ENCODE peak calls at places on chromosomes 5 and 9, in nine cellular contexts. H is HCT116, F is GM12891, X is tibial nerve, E is IMR-90, P is uterus, A is H54, O is vagina, N is esophagus squamous epithelium. M is an unnamed sample.

GRCh38 chr5:111582962-111583669 is 70.8 kb upstream of the STARD4 start:
- DNase-seq in F (no peak), N (no peak), E (peak), P (no peak), O (no peak), A (no peak), H (no peak), X (no peak), M (no peak)

GRCh38 chr5:123700624-123701023 is 188.6 kb downstream of the CSNK1G3 start:
- DNase-seq in X (no peak), F (no peak), N (no peak), P (peak), H (peak), A (peak), O (no peak), E (peak), M (no peak)

GRCh38 chr9:87803623-87804345 is 77.9 kb downstream of the CTSL start:
- DNase-seq in E (no peak), X (no peak), A (no peak), F (no peak), O (no peak), H (no peak), P (no peak), N (no peak), M (no peak)

GRCh38 chr5:126755593-126755992 is 21.3 kb upstream of the LMNB1 start:
- DNase-seq in F (no peak), A (no peak), P (no peak), X (no peak), N (no peak), O (no peak), H (no peak), E (no peak), M (no peak)

GRCh38 chr5:176388003-176388340 is 426 bp downstream of the NOP16 start:
- DNase-seq in H (no peak), O (no peak), P (no peak), E (peak), X (no peak), F (no peak), A (peak), N (no peak), M (no peak)

GRCh38 chr5:40066616-40067015 is 613.1 kb upstream of the PTGER4 start:
- DNase-seq in O (no peak), A (no peak), P (no peak), N (no peak), E (no peak), H (no peak), F (no peak), X (no peak), M (no peak)

GRCh38 chr9:27491164-27491563 is 32.9 kb upstream of the IFNK start:
- DNase-seq in F (no peak), H (no peak), E (no peak), X (no peak), N (no peak), P (no peak), O (no peak), A (no peak), M (no peak)

GRCh38 chr9:88049677-88050307 is 75.5 kb upstream of the CDK20 start:
- DNase-seq in X (no peak), H (no peak), O (no peak), P (no peak), A (no peak), F (no peak), N (no peak), E (no peak), M (no peak)

GRCh38 chr5:90134381-90134780 is 275.2 kb downstream of the CETN3 start:
- DNase-seq in H (no peak), O (no peak), P (no peak), N (no peak), F (no peak), E (no peak), X (no peak), A (no peak), M (no peak)

GRCh38 chr9:7394007-7394774 is 405.4 kb downstream of the DMAC1 start:
- DNase-seq in F (no peak), A (no peak), O (no peak), N (no peak), H (no peak), X (no peak), P (no peak), E (no peak), M (no peak)

GRCh38 chr5:102886586-102886985 is 131.5 kb downstream of the PAM start:
- DNase-seq in E (peak), P (no peak), O (no peak), H (no peak), A (no peak), F (no peak), X (no peak), N (no peak), M (no peak)

GRCh38 chr9:79551999-79552398 is 19.8 kb upstream of the TLE4 start:
- DNase-seq in N (no peak), P (no peak), A (no peak), E (no peak), O (no peak), F (no peak), H (no peak), X (no peak), M (no peak)

GRCh38 chr5:171422902-171423663 is 3.6 kb downstream of the FGF18 start:
- DNase-seq in X (no peak), N (no peak), H (no peak), F (no peak), E (no peak), O (no peak), P (no peak), A (no peak), M (peak)

GRCh38 chr9:74281674-74282073 is 215.5 kb upstream of the RORB start:
- DNase-seq in A (no peak), X (no peak), E (no peak), F (no peak), H (no peak), O (no peak), N (no peak), P (no peak), M (no peak)

GRCh38 chr9:86854898-86855523 is 92.3 kb downstream of the GAS1 start:
- DNase-seq in O (no peak), E (peak), H (no peak), X (no peak), F (no peak), N (no peak), A (peak), P (peak), M (no peak)

GRCh38 chr5:151023047-151023615 is 2.7 kb downstream of the GPX3 start:
- DNase-seq in X (peak), A (no peak), N (no peak), E (peak), P (peak), O (no peak), H (no peak), F (no peak), M (no peak)

GRCh38 chr5:82156876-82157275 is 121.3 kb downstream of the RPS23 start:
- DNase-seq in E (no peak), P (no peak), X (no peak), F (no peak), H (no peak), N (no peak), O (no peak), A (no peak), M (no peak)

GRCh38 chr5:158205992-158206391 is 347.0 kb upstream of the CLINT1 start:
- DNase-seq in F (no peak), H (no peak), A (no peak), X (no peak), E (no peak), P (no peak), O (no peak), N (no peak), M (no peak)

GRCh38 chr5:58182287-58182841 is 277.5 kb downstream of the PLK2 start:
- DNase-seq in O (no peak), P (no peak), A (no peak), E (no peak), H (no peak), X (no peak), N (no peak), F (no peak), M (no peak)

GRCh38 chr5:176446884-176447537 is 1.2 kb upstream of the FAF2 start:
- DNase-seq in X (peak), E (no peak), A (no peak), O (no peak), N (no peak), F (no peak), P (no peak), H (no peak), M (peak)

GRCh38 chr5:160167623-160168165 is 48.4 kb upstream of the PWWP2A start:
- DNase-seq in O (no peak), P (no peak), H (no peak), F (no peak), X (no peak), N (no peak), E (no peak), A (no peak), M (no peak)

GRCh38 chr5:27821681-27822080 is 783.3 kb upstream of the CDH9 start:
- DNase-seq in O (no peak), P (no peak), E (no peak), H (no peak), F (no peak), A (peak), N (no peak), X (no peak), M (no peak)

GRCh38 chr5:65066787-65067506 is 298.2 kb downstream of the CWC27 start:
- DNase-seq in P (no peak), A (no peak), F (no peak), N (no peak), X (no peak), H (no peak), E (no peak), O (no peak), M (no peak)

GRCh38 chr5:128649183-128649582 is 111.1 kb upstream of the FBN2 start:
- DNase-seq in A (no peak), E (peak), N (no peak), O (no peak), H (no peak), P (no peak), F (no peak), X (no peak), M (no peak)

GRCh38 chr9:72554221-72554641 is 32.8 kb downstream of the TMC1 start:
- DNase-seq in X (peak), A (no peak), F (no peak), O (no peak), E (peak), P (no peak), N (no peak), H (no peak), M (no peak)

GRCh38 chr9:71036501-71036900 is 84.9 kb downstream of the TRPM3 start:
- DNase-seq in E (no peak), H (no peak), N (no peak), F (no peak), X (no peak), P (no peak), A (no peak), O (no peak), M (no peak)

GRCh38 chr5:64285188-64286130 is 119.8 kb downstream of the RNF180 start:
- DNase-seq in F (no peak), N (no peak), O (no peak), P (no peak), H (no peak), E (no peak), X (no peak), A (no peak), M (peak)

GRCh38 chr5:35884789-35885172 is 28.1 kb downstream of the IL7R start:
- DNase-seq in P (no peak), A (no peak), F (no peak), H (no peak), X (no peak), O (no peak), N (no peak), E (no peak), M (no peak)

GRCh38 chr9:114919611-114920010 is 10.8 kb downstream of the TNFSF8 start:
- DNase-seq in E (no peak), A (no peak), P (no peak), X (no peak), F (no peak), H (no peak), N (no peak), O (no peak), M (no peak)

GRCh38 chr9:128341435-128341849 is 1.1 kb downstream of the SLC27A4 start:
- DNase-seq in A (peak), O (no peak), E (peak), N (no peak), P (peak), F (peak), H (peak), X (peak), M (peak)

GRCh38 chr9:112447283-112447761 is 39.3 kb upstream of the KIAA1958 start:
- DNase-seq in X (no peak), N (no peak), F (no peak), P (peak), H (no peak), E (peak), A (no peak), O (no peak), M (no peak)

GRCh38 chr9:130835441-130836298 is 616 bp downstream of the ABL1 start:
- DNase-seq in P (no peak), O (no peak), H (no peak), A (no peak), X (no peak), F (peak), N (no peak), E (peak), M (peak)

GRCh38 chr5:100142607-100143006 is 392.6 kb upstream of the FAM174A start:
- DNase-seq in F (no peak), A (no peak), E (no peak), H (no peak), N (no peak), X (no peak), P (no peak), O (no peak), M (no peak)

GRCh38 chr9:8259028-8259427 is 459.4 kb upstream of the DMAC1 start:
- DNase-seq in N (no peak), H (no peak), E (no peak), X (no peak), A (no peak), P (no peak), O (no peak), F (no peak), M (no peak)

GRCh38 chr9:93036887-93037475 is 21.5 kb upstream of the SUSD3 start:
- DNase-seq in A (no peak), P (no peak), F (no peak), N (no peak), E (no peak), O (no peak), H (no peak), X (no peak), M (peak)

GRCh38 chr5:143030349-143030748 is 260.2 kb downstream of the ARHGAP26 start:
- DNase-seq in O (no peak), E (no peak), N (no peak), H (no peak), X (no peak), F (no peak), P (no peak), A (no peak), M (no peak)

GRCh38 chr5:134508521-134509195 is 16.8 kb upstream of the JADE2 start:
- DNase-seq in X (no peak), N (no peak), F (no peak), E (no peak), H (no peak), A (no peak), P (no peak), O (no peak), M (peak)

GRCh38 chr5:134510970-134511795 is 14.3 kb upstream of the JADE2 start:
- DNase-seq in H (no peak), O (no peak), E (peak), X (no peak), P (no peak), F (no peak), A (peak), N (no peak), M (peak)

GRCh38 chr5:134512661-134512999 is 12.8 kb upstream of the JADE2 start:
- DNase-seq in P (no peak), X (no peak), H (no peak), A (no peak), O (no peak), E (no peak), N (no peak), F (no peak), M (no peak)

GRCh38 chr5:134509308-134510040 is 16.0 kb upstream of the JADE2 start:
- DNase-seq in H (peak), P (no peak), F (no peak), O (no peak), X (no peak), E (peak), A (no peak), N (no peak), M (peak)

GRCh38 chr5:134511796-134512660 is 13.4 kb upstream of the JADE2 start:
- DNase-seq in X (peak), F (no peak), P (peak), E (peak), H (no peak), N (peak), A (no peak), O (no peak), M (no peak)
- TF ChIP-seq POLR2A in X (no peak), F (no peak), P (no peak), E (no peak), H (peak), N (no peak), A (no peak), O (no peak), M (no peak)

GRCh38 chr9:132176338-132176737 is 14.5 kb downstream of the NTNG2 start:
- DNase-seq in X (no peak), N (no peak), F (no peak), E (no peak), P (no peak), A (no peak), H (no peak), O (no peak), M (no peak)
- TF ChIP-seq POLR2A in X (no peak), N (no peak), F (no peak), E (no peak), P (no peak), A (no peak), H (no peak), O (no peak), M (no peak)

DNA sequence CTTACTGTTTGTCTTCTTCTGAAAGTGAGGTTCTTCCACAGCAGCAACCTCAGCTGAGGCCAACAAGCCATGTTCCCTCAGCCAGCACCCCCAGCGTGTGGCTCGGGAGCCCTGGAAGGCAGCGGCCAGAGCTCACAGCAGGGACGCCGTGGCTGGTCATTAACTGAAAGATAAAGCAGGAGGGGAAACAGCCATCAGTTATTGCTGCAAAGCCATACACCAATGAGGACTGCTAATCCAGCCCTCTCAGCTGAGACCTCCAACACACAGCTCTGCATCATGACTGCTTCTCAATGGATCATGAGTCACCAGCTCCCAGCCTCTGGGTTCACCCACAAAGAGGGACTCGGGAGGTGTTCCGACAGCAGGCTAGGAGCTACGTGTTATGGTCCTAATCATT is 24.3 kb downstream of the ABCA1 start:
- DNase-seq in N (no peak), E (peak), A (peak), X (no peak), H (no peak), F (no peak), O (no peak), P (no peak), M (no peak)
- TF ChIP-seq POLR2A in N (no peak), E (no peak), A (no peak), X (no peak), H (no peak), F (no peak), O (no peak), P (no peak), M (no peak)

DNA sequence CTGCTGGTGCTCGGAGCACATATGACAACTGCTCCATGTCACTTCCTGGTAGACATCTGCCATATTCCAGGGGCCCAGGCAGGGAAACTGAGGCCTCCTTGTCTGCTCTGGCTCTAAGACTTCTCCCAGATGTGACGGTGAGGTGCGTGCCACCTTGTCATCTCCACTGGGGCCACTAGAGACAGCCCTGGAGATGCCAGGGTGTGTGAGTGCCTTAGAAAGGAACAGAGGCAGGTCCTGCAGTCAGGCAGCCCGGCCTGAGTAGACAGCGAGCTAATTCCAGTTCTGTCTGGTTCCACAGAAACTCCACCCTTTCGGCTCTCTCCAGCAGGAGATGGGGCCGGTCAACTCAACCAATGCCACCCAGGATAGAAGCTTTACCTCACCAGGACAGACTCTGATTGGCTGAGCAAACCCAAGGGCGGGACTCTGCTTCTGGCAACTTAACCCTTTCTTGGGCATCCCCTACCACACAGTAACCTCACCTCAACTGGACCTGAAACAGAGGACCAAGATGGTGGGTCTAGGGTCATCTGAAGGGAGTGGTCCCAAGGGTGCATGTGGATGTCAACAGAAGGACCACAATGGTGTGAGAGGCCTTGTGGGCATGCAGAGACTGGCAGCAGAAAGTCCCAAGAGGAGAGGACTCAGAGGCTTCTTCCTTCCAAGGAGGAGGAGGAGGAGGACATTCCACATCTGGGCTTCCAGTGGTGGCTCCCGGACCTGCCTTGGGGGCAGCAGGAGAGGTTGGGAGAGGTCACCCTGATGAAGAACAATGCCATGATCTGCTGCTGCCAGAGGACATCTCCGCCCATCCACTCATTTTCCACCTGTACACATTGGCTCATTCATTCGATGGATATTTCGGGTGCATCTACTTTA is 77.7 kb downstream of the RGS3 start:
- DNase-seq in H (peak), E (peak), A (peak), P (no peak), X (no peak), N (no peak), F (no peak), O (no peak), M (peak)
- TF ChIP-seq POLR2A in H (peak), E (no peak), A (no peak), P (no peak), X (no peak), N (no peak), F (no peak), O (no peak), M (no peak)